ENCODE peak calls at places on chromosomes 7 and 10, in nine cellular contexts. K, F, X, L, D, R, Q, T and I are unnamed samples.

GRCh38 chr10:81679291-81679690 is 195.7 kb upstream of the NRG3 start:
- DNase-seq in K (no peak), F (no peak), X (no peak), L (no peak), D (no peak), R (no peak), Q (no peak), T (no peak), I (no peak)

GRCh38 chr10:73456187-73456890 is 23.0 kb upstream of the MSS51 start:
- DNase-seq in K (no peak), F (no peak), X (no peak), L (no peak), D (no peak), R (no peak), Q (no peak), T (peak; percentile 79), I (no peak)

GRCh38 chr10:13882112-13882711 is 295.4 kb downstream of the PRPF18 start:
- DNase-seq in K (peak; percentile 93), F (no peak), X (no peak), L (no peak), D (no peak), R (peak; percentile 57), Q (peak; percentile 65), T (no peak), I (no peak)

GRCh38 chr10:21534611-21535493 is 820 bp downstream of the MLLT10 start:
- DNase-seq in K (peak; percentile 79), F (no peak), X (peak; percentile 78), L (peak; percentile 60), D (no peak), R (no peak), Q (peak; percentile 10), T (peak; percentile 82), I (peak; percentile 31)

GRCh38 chr10:31929260-31929985 is 792 bp upstream of the ARHGAP12 start:
- DNase-seq in K (peak; percentile 59), F (no peak), X (no peak), L (peak; percentile 77), D (no peak), R (no peak), Q (peak; percentile 10), T (peak; percentile 51), I (peak; percentile 52)

GRCh38 chr10:122780391-122780790 is 65.3 kb downstream of the CUZD1 start:
- DNase-seq in K (no peak), F (no peak), X (no peak), L (no peak), D (no peak), R (no peak), Q (no peak), T (no peak), I (no peak)

GRCh38 chr10:14010083-14010551 is 320.6 kb downstream of the FRMD4A start:
- DNase-seq in K (peak; percentile 38), F (no peak), X (no peak), L (no peak), D (no peak), R (no peak), Q (no peak), T (no peak), I (no peak)

GRCh38 chr10:98924526-98924925 is 311.1 kb downstream of the HPSE2 start:
- DNase-seq in K (no peak), F (no peak), X (no peak), L (no peak), D (no peak), R (no peak), Q (no peak), T (no peak), I (no peak)

GRCh38 chr10:6423004-6423403 is 157.1 kb downstream of the PRKCQ start:
- DNase-seq in K (no peak), F (no peak), X (no peak), L (no peak), D (no peak), R (no peak), Q (no peak), T (no peak), I (no peak)

GRCh38 chr7:51186531-51186930 is 130.1 kb downstream of the COBL start:
- DNase-seq in K (no peak), F (no peak), X (no peak), L (no peak), D (no peak), R (no peak), Q (no peak), T (no peak), I (no peak)

GRCh38 chr10:61903991-61904350 is 2.5 kb downstream of the ARID5B start:
- DNase-seq in K (no peak), F (no peak), X (no peak), L (no peak), D (no peak), R (no peak), Q (no peak), T (no peak), I (no peak)

GRCh38 chr10:61901829-61902447 is 439 bp downstream of the ARID5B start:
- DNase-seq in K (peak; percentile 64), F (no peak), X (no peak), L (no peak), D (no peak), R (no peak), Q (no peak), T (no peak), I (peak; percentile 51)

GRCh38 chr10:61903184-61903990 is 1.9 kb downstream of the ARID5B start:
- DNase-seq in K (peak; percentile 79), F (peak; percentile 42), X (peak; percentile 78), L (peak; percentile 38), D (peak; percentile 53), R (no peak), Q (peak; percentile 20), T (peak; percentile 73), I (peak; percentile 25)

GRCh38 chr10:61900829-61901783 is at the start of gene ARID5B:
- DNase-seq in K (peak; percentile 84), F (peak; percentile 68), X (peak; percentile 68), L (peak; percentile 68), D (no peak), R (no peak), Q (peak; percentile 21), T (peak; percentile 51), I (peak; percentile 68)

GRCh38 chr10:61902448-61903183 is 1.1 kb downstream of the ARID5B start:
- DNase-seq in K (peak; percentile 64), F (peak; percentile 51), X (peak; percentile 62), L (peak; percentile 70), D (no peak), R (peak; percentile 74), Q (peak; percentile 36), T (peak; percentile 40), I (peak; percentile 55)
- TF ChIP-seq REST in K (no peak), F (no peak), X (no peak), L (no peak), D (no peak), R (no peak), Q (no peak), T (no peak), I (no peak)

GRCh38 chr10:109968954-109969644 is 38.7 kb upstream of the ADD3 start:
- DNase-seq in K (no peak), F (no peak), X (no peak), L (no peak), D (no peak), R (no peak), Q (no peak), T (no peak), I (no peak)
- TF ChIP-seq REST in K (no peak), F (no peak), X (no peak), L (no peak), D (no peak), R (no peak), Q (no peak), T (no peak), I (no peak)

GRCh38 chr7:6424702-6425072 is 23.1 kb downstream of the DAGLB start:
- DNase-seq in K (no peak), F (no peak), X (no peak), L (no peak), D (no peak), R (no peak), Q (no peak), T (no peak), I (no peak)

GRCh38 chr7:6422095-6422494 is 25.7 kb downstream of the DAGLB start:
- DNase-seq in K (no peak), F (no peak), X (no peak), L (no peak), D (no peak), R (no peak), Q (no peak), T (no peak), I (no peak)

GRCh38 chr7:6422926-6423632 is 24.7 kb downstream of the DAGLB start:
- DNase-seq in K (no peak), F (no peak), X (no peak), L (no peak), D (no peak), R (no peak), Q (peak; percentile 91), T (no peak), I (no peak)

GRCh38 chr7:6425948-6426347 is 21.8 kb downstream of the DAGLB start:
- DNase-seq in K (no peak), F (no peak), X (no peak), L (no peak), D (no peak), R (no peak), Q (no peak), T (no peak), I (no peak)

DNA sequence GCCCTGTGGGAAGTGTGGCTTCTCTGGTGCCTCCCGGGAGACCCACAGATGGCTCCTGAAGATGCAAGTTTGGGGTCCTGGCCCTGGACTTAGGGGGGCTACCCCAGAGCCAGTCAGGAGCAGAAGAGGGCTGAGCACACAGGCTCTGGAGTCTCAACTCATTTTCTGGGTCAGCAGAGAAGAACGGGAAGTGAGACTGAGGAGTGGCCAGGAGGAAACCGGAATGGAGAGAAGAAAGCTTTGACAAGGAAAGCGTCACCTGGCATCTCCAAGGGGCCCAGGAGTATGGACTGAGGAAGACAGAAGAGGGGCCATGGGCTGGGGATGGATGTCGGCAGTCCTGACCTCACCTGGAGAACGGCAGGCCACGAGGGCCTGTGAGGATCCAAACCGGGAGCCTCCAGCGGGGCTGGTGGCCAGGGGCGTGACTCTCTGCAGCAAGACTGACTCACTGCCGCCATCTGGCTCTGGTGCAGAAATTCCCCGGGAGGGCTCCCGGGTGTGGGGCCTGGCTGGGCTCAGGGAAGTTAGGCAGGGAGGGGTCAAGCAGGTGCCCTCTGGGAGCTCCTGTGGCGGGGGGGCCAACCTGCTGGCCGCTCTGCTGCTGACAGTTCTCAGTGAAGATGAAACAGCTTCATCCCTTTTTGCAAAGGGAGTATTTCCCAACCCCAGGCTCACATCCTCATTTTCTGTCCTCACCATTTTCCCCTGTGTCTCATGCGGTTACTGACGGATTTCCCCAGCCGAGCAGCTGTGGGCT is 23.6 kb downstream of the DAGLB start:
- DNase-seq in K (peak; percentile 32), F (no peak), X (peak; percentile 44), L (no peak), D (no peak), R (no peak), Q (peak; percentile 97), T (peak; percentile 42), I (peak; percentile 88)
- TF ChIP-seq REST in K (no peak), F (no peak), X (no peak), L (no peak), D (no peak), R (no peak), Q (peak; percentile 27), T (no peak), I (no peak)

DNA sequence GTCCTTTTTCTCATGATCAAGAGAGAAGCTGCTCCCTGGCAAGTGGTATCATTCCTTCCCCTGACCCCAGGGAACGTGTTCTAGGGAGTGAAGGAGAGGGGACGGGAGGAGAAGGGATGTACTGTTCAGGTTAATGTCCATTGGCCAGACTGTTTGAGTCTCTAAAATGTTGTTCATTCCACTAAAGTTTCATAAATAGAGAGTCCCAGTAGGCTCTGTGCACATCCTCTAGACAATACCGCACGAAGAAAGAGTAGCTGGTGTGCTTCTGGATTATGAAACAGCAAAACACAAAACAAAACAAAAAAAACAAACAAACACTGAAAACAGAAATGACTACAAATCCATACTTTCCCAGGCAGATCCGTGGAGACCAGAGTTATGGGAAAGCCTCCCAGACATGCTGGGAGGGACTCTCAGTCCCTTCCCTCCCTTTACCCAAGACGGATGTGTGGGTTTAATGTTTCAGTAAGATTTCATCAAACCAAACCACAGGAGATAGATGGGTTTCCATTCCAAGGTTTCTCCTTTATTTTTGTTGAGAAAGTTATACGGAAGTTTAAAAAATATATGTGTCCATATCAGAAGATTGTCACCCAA is 66.5 kb upstream of the TNS3 start:
- DNase-seq in K (no peak), F (no peak), X (no peak), L (no peak), D (no peak), R (no peak), Q (no peak), T (no peak), I (no peak)
- TF ChIP-seq REST in K (no peak), F (no peak), X (no peak), L (no peak), D (no peak), R (no peak), Q (no peak), T (no peak), I (no peak)